ENCODE peak calls at places on chromosomes 1 and 21, in eight cellular contexts. C is suprapubic skin; Q is bronchial epithelial cell; P is upper lobe of right lung; H is CD4-positive, alpha-beta T cell; E is heart right ventricle; V is astrocyte of the cerebellum; I is AG09309. Y is an unnamed sample.

GRCh38 chr1:66552829-66553228 is 18.9 kb downstream of the SGIP1 start:
- DNase-seq in V (no peak), Q (no peak), I (no peak), E (peak), P (no peak), H (no peak), C (no peak), Y (no peak)

GRCh38 chr1:111141803-111142202 is 1.8 kb downstream of the CEPT1 start:
- DNase-seq in C (no peak), I (no peak), H (no peak), P (no peak), Q (peak), E (no peak), V (no peak), Y (no peak)

GRCh38 chr1:111364690-111365089 is 62.8 kb downstream of the OVGP1 start:
- DNase-seq in E (no peak), P (no peak), Q (peak), V (no peak), I (no peak), C (no peak), H (no peak), Y (no peak)

GRCh38 chr1:218209351-218209861 is 75.7 kb upstream of the RRP15 start:
- DNase-seq in Q (peak), H (no peak), I (peak), C (no peak), P (no peak), V (no peak), E (no peak), Y (no peak)

GRCh38 chr1:234887026-234887910 is 241.4 kb downstream of the TOMM20 start:
- DNase-seq in V (no peak), Q (peak), H (no peak), I (no peak), E (peak), P (no peak), C (no peak), Y (no peak)

GRCh38 chr1:10615336-10615735 is 140.6 kb downstream of the PEX14 start:
- DNase-seq in C (peak), I (no peak), E (no peak), V (no peak), H (no peak), P (no peak), Q (no peak), Y (peak)

GRCh38 chr1:45930258-45931150 is 127.1 kb downstream of the MAST2 start:
- DNase-seq in Q (no peak), P (no peak), V (no peak), H (no peak), C (no peak), E (no peak), I (no peak), Y (no peak)

GRCh38 chr1:226979115-226979516 is 39.0 kb downstream of the COQ8A start:
- DNase-seq in V (no peak), I (no peak), P (no peak), E (no peak), C (no peak), H (no peak), Q (no peak), Y (peak)

GRCh38 chr1:54980528-54981241 is at the start of gene TMEM61:
- DNase-seq in Q (no peak), V (no peak), I (no peak), C (no peak), H (no peak), P (peak), E (no peak), Y (no peak)

GRCh38 chr1:156551866-156552265 is 20.5 kb downstream of the IQGAP3 start:
- DNase-seq in V (no peak), H (no peak), C (no peak), E (no peak), I (no peak), Q (peak), P (no peak), Y (no peak)

GRCh38 chr1:108610073-108610472 is 50.2 kb downstream of the EEIG2 start:
- DNase-seq in Q (no peak), V (no peak), P (no peak), H (no peak), I (no peak), C (no peak), E (peak), Y (no peak)

GRCh38 chr1:46527474-46528296 is 23.8 kb downstream of the KNCN start:
- DNase-seq in V (peak), E (peak), Q (peak), I (no peak), P (peak), C (peak), H (peak), Y (peak)

GRCh38 chr1:113870778-113871177 is 734 bp downstream of the PTPN22 start:
- DNase-seq in C (no peak), I (no peak), H (no peak), Q (no peak), V (no peak), E (no peak), P (no peak), Y (no peak)

GRCh38 chr1:90494748-90495282 is 222.3 kb downstream of the BARHL2 start:
- DNase-seq in I (no peak), Q (no peak), E (no peak), V (no peak), H (no peak), C (no peak), P (no peak), Y (no peak)

GRCh38 chr1:11918779-11919519 is 7.3 kb downstream of the KIAA2013 start:
- DNase-seq in H (no peak), Q (peak), C (no peak), E (peak), P (no peak), V (peak), I (peak), Y (no peak)

GRCh38 chr1:229425564-229426159 is 8.2 kb downstream of the ACTA1 start:
- DNase-seq in P (no peak), H (no peak), I (no peak), E (no peak), Q (no peak), C (no peak), V (no peak), Y (no peak)

GRCh38 chr1:229420224-229420623 is 13.7 kb downstream of the ACTA1 start:
- DNase-seq in C (no peak), V (no peak), Q (no peak), I (no peak), E (no peak), H (no peak), P (peak), Y (no peak)

GRCh38 chr1:229420765-229421164 is 13.1 kb downstream of the ACTA1 start:
- DNase-seq in H (no peak), V (no peak), C (no peak), Q (peak), E (no peak), I (no peak), P (no peak), Y (no peak)
- TF ChIP-seq CTCF in H (no peak), V (no peak), C (no peak), Q (no peak), E (no peak), I (no peak), P (no peak), Y (no peak)

DNA sequence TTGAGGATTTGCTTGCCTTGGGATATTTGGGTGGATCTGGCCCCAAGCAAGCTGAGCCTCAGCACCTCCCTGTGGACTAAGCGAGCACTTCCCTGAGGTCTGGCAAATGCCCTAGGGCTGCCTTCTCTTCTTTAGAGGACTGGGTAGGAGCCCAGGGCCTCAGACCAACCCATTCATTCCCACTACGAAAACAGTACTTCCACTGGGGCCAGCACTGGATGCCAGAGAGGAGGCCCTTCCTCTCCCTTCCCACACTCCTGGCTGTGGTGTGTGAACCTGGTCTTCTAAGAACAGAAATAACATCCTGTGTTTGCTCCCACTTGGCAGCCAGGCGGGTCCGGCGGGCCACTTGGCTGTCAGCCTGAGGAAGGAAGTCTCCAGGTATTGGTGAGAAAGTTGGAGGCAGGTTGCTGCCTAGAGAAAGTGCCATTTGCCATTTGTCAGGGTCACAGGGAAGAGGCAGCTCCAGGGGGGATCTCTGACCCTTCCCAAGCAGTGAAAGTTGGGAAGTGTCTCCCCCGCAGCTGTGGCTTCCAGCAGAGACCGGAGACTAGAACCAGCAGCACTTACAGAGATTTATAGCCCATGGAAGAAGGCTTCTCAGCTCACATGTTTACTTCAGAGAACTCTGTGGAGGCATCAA is 323.5 kb downstream of the SIPA1L2 start:
- DNase-seq in E (peak), Q (no peak), P (peak), C (no peak), I (no peak), V (no peak), H (no peak), Y (no peak)
- TF ChIP-seq CTCF in E (peak), Q (peak), P (peak), C (no peak), I (peak), V (no peak), H (no peak), Y (peak)

DNA sequence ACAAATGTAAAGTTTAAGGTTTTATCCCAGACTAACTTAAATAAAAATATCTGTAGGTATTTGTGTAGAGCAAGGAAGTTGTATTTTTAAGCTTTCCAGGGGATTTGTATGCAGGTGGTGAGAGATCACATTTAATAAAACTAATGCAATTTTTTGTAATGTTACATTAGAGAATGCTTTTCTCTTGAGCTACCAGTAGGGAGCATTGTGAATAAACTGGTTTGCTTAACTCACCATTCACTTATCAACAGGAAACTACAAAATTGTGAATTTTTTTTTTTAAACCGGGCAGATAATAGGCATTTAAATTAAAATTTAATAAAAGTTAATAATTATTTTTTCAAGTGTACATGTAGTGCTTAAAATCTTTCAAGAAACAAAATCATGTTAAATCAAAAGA is 78.6 kb downstream of the IVNS1ABP start:
- DNase-seq in P (no peak), I (no peak), Q (peak), V (no peak), E (no peak), C (no peak), H (no peak), Y (no peak)
- TF ChIP-seq CTCF in P (peak), I (peak), Q (peak), V (peak), E (peak), C (no peak), H (peak), Y (peak)

GRCh38 chr1:168110896-168111545 is 25.7 kb downstream of the GPR161 start:
- DNase-seq in C (no peak), Q (peak), H (no peak), I (no peak), P (no peak), V (no peak), E (no peak), Y (peak)
- TF ChIP-seq CTCF in C (no peak), Q (no peak), H (no peak), I (no peak), P (no peak), V (no peak), E (no peak), Y (no peak)

GRCh38 chr1:220881918-220882891 is 3.0 kb downstream of the HLX start:
- DNase-seq in H (no peak), C (no peak), V (no peak), I (no peak), P (no peak), E (no peak), Q (no peak), Y (no peak)
- TF ChIP-seq CTCF in H (no peak), C (no peak), V (peak), I (no peak), P (peak), E (no peak), Q (no peak), Y (peak)

GRCh38 chr21:43027846-43028731 is 47.5 kb downstream of the CBS start:
- DNase-seq in H (no peak), C (no peak), P (peak), Q (no peak), V (no peak), I (no peak), E (no peak), Y (no peak)

GRCh38 chr21:43031121-43031624 is 44.5 kb downstream of the CBS start:
- DNase-seq in H (no peak), Q (no peak), E (no peak), C (no peak), P (peak), I (no peak), V (no peak), Y (no peak)

GRCh38 chr21:43034098-43034497 is 41.5 kb downstream of the CBS start:
- DNase-seq in I (no peak), P (no peak), C (no peak), V (no peak), Q (no peak), E (no peak), H (no peak), Y (no peak)

GRCh38 chr21:43025636-43026180 is 49.9 kb downstream of the CBS start:
- DNase-seq in I (peak), P (peak), C (no peak), V (peak), H (no peak), Q (no peak), E (no peak), Y (no peak)

DNA sequence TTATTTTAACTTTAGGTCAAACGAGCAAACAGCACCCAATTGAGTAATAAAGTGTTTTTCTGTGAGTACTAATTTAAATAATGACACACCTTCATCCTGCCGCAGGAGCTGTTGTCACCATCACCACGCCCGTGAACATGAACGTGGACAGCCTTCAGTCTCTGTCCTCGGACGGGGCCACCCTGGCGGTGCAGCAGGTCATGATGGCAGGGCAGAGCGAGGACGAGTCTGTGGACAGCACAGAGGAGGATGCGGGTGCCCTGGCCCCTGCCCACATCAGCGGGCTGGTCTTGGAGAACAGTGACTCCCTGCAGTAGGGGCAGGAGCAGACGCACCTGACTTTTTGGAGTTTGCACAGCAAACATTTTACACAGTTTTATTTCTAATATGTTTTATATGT is 45.9 kb downstream of the CBS start:
- DNase-seq in E (no peak), Q (no peak), C (no peak), P (peak), H (no peak), V (no peak), I (no peak), Y (no peak)
- TF ChIP-seq CTCF in E (no peak), Q (no peak), C (no peak), P (no peak), H (no peak), V (no peak), I (no peak), Y (no peak)

GRCh38 chr1:920506-920905 is 3.2 kb upstream of the SAMD11 start:
- DNase-seq in Q (no peak), C (no peak), H (no peak), E (no peak), I (no peak), V (no peak), P (no peak), Y (no peak)
- TF ChIP-seq CTCF in Q (no peak), C (no peak), H (no peak), E (no peak), I (no peak), V (no peak), P (no peak), Y (no peak)